ENCODE peak calls at places on chromosomes 5 and 9, in five cellular contexts. One of them, this sample, is unnamed.

GRCh38 chr5:17763301-17763700 is 129.0 kb downstream of the TAF11L14 start:
- DNase-seq in stomach: no peak
- DNase-seq in CD4-positive, CD25-positive, alpha-beta regulatory T cell: no peak
- DNase-seq in HepG2: no peak
- DNase-seq in ovary: no peak
- DNase-seq in this sample: no peak

GRCh38 chr5:5467737-5468136 is 45.3 kb downstream of the ICE1 start:
- DNase-seq in stomach: no peak
- DNase-seq in CD4-positive, CD25-positive, alpha-beta regulatory T cell: no peak
- DNase-seq in HepG2: no peak
- DNase-seq in ovary: no peak
- DNase-seq in this sample: no peak

GRCh38 chr5:1278656-1279442 is 16.0 kb downstream of the TERT start:
- DNase-seq in stomach: no peak
- DNase-seq in CD4-positive, CD25-positive, alpha-beta regulatory T cell: no peak
- DNase-seq in HepG2: no peak
- DNase-seq in ovary: no peak
- DNase-seq in this sample: no peak

GRCh38 chr9:122228906-122229837 is at the start of gene LHX6:
- DNase-seq in stomach: no peak
- DNase-seq in CD4-positive, CD25-positive, alpha-beta regulatory T cell: no peak
- DNase-seq in HepG2: no peak
- DNase-seq in ovary: no peak
- DNase-seq in this sample: no peak

GRCh38 chr5:96649251-96649937 is 12.8 kb upstream of the CAST start:
- DNase-seq in stomach: no peak
- DNase-seq in CD4-positive, CD25-positive, alpha-beta regulatory T cell: no peak
- DNase-seq in HepG2: peak; percentile 19
- DNase-seq in ovary: no peak
- DNase-seq in this sample: no peak

GRCh38 chr5:23473915-23474679 is 33.3 kb upstream of the PRDM9 start:
- DNase-seq in stomach: no peak
- DNase-seq in CD4-positive, CD25-positive, alpha-beta regulatory T cell: no peak
- DNase-seq in HepG2: no peak
- DNase-seq in ovary: no peak
- DNase-seq in this sample: no peak

GRCh38 chr9:109453210-109453842 is 44.8 kb downstream of the PTPN3 start:
- DNase-seq in stomach: peak; percentile 56
- DNase-seq in CD4-positive, CD25-positive, alpha-beta regulatory T cell: no peak
- DNase-seq in HepG2: no peak
- DNase-seq in ovary: no peak
- DNase-seq in this sample: no peak

GRCh38 chr9:32161720-32162119 is 222.7 kb upstream of the ACO1 start:
- DNase-seq in stomach: no peak
- DNase-seq in CD4-positive, CD25-positive, alpha-beta regulatory T cell: no peak
- DNase-seq in HepG2: no peak
- DNase-seq in ovary: no peak
- DNase-seq in this sample: no peak

GRCh38 chr9:106869458-106869857 is 6.5 kb downstream of the ZNF462 start:
- DNase-seq in stomach: no peak
- DNase-seq in CD4-positive, CD25-positive, alpha-beta regulatory T cell: no peak
- DNase-seq in HepG2: no peak
- DNase-seq in ovary: peak; percentile 38
- DNase-seq in this sample: no peak

GRCh38 chr5:173451031-173451430 is 122.8 kb upstream of the STC2 start:
- DNase-seq in stomach: no peak
- DNase-seq in CD4-positive, CD25-positive, alpha-beta regulatory T cell: peak; percentile 12
- DNase-seq in HepG2: peak; percentile 49
- DNase-seq in ovary: no peak
- DNase-seq in this sample: peak; percentile 33

GRCh38 chr5:370311-370958 is 48.9 kb downstream of the AHRR start:
- DNase-seq in stomach: peak; percentile 21
- DNase-seq in CD4-positive, CD25-positive, alpha-beta regulatory T cell: no peak
- DNase-seq in HepG2: no peak
- DNase-seq in ovary: no peak
- DNase-seq in this sample: no peak

GRCh38 chr5:38916802-38917201 is 71.0 kb downstream of the OSMR start:
- DNase-seq in stomach: no peak
- DNase-seq in CD4-positive, CD25-positive, alpha-beta regulatory T cell: no peak
- DNase-seq in HepG2: no peak
- DNase-seq in ovary: no peak
- DNase-seq in this sample: no peak

GRCh38 chr9:31894008-31894407 is 490.4 kb upstream of the ACO1 start:
- DNase-seq in stomach: no peak
- DNase-seq in CD4-positive, CD25-positive, alpha-beta regulatory T cell: no peak
- DNase-seq in HepG2: no peak
- DNase-seq in ovary: no peak
- DNase-seq in this sample: no peak

GRCh38 chr5:71640408-71640807 is 53.3 kb downstream of the MCCC2 start:
- DNase-seq in stomach: no peak
- DNase-seq in CD4-positive, CD25-positive, alpha-beta regulatory T cell: no peak
- DNase-seq in HepG2: no peak
- DNase-seq in ovary: no peak
- DNase-seq in this sample: no peak

GRCh38 chr5:73274870-73275756 is 102.1 kb downstream of the TMEM174 start:
- DNase-seq in stomach: no peak
- DNase-seq in CD4-positive, CD25-positive, alpha-beta regulatory T cell: no peak
- DNase-seq in HepG2: no peak
- DNase-seq in ovary: no peak
- DNase-seq in this sample: no peak

GRCh38 chr9:87322840-87323635 is 174.6 kb upstream of the DAPK1 start:
- DNase-seq in stomach: no peak
- DNase-seq in CD4-positive, CD25-positive, alpha-beta regulatory T cell: no peak
- DNase-seq in HepG2: no peak
- DNase-seq in ovary: no peak
- DNase-seq in this sample: no peak

GRCh38 chr9:105331160-105331559 is 86.7 kb downstream of the SLC44A1 start:
- DNase-seq in stomach: no peak
- DNase-seq in CD4-positive, CD25-positive, alpha-beta regulatory T cell: no peak
- DNase-seq in HepG2: no peak
- DNase-seq in ovary: no peak
- DNase-seq in this sample: no peak

GRCh38 chr9:82972446-82972845 is 90.5 kb downstream of the RASEF start:
- DNase-seq in stomach: no peak
- DNase-seq in CD4-positive, CD25-positive, alpha-beta regulatory T cell: no peak
- DNase-seq in HepG2: no peak
- DNase-seq in ovary: no peak
- DNase-seq in this sample: no peak

GRCh38 chr9:88044200-88044599 is 69.9 kb upstream of the CDK20 start:
- DNase-seq in stomach: no peak
- DNase-seq in CD4-positive, CD25-positive, alpha-beta regulatory T cell: no peak
- DNase-seq in HepG2: no peak
- DNase-seq in ovary: no peak
- DNase-seq in this sample: no peak

GRCh38 chr5:137710086-137710485 is 25.8 kb downstream of the KLHL3 start:
- DNase-seq in stomach: no peak
- DNase-seq in CD4-positive, CD25-positive, alpha-beta regulatory T cell: no peak
- DNase-seq in HepG2: no peak
- DNase-seq in ovary: no peak
- DNase-seq in this sample: no peak

GRCh38 chr5:93342563-93343061 is 238.4 kb downstream of the NR2F1-AS1 start:
- DNase-seq in stomach: no peak
- DNase-seq in CD4-positive, CD25-positive, alpha-beta regulatory T cell: no peak
- DNase-seq in HepG2: no peak
- DNase-seq in ovary: no peak
- DNase-seq in this sample: no peak

GRCh38 chr5:112257961-112258360 is 161.1 kb downstream of the EPB41L4A start:
- DNase-seq in stomach: no peak
- DNase-seq in CD4-positive, CD25-positive, alpha-beta regulatory T cell: no peak
- DNase-seq in HepG2: no peak
- DNase-seq in ovary: no peak
- DNase-seq in this sample: no peak

GRCh38 chr5:84382363-84383295 is 2.1 kb downstream of the EDIL3 start:
- DNase-seq in stomach: no peak
- DNase-seq in CD4-positive, CD25-positive, alpha-beta regulatory T cell: no peak
- DNase-seq in HepG2: no peak
- DNase-seq in ovary: no peak
- DNase-seq in this sample: no peak

GRCh38 chr9:30201024-30201423 is 2183.4 kb upstream of the ACO1 start:
- DNase-seq in stomach: no peak
- DNase-seq in CD4-positive, CD25-positive, alpha-beta regulatory T cell: no peak
- DNase-seq in HepG2: no peak
- DNase-seq in ovary: no peak
- DNase-seq in this sample: no peak

GRCh38 chr5:72476265-72476664 is 30.9 kb downstream of the ZNF366 start:
- DNase-seq in stomach: no peak
- DNase-seq in CD4-positive, CD25-positive, alpha-beta regulatory T cell: no peak
- DNase-seq in HepG2: no peak
- DNase-seq in ovary: no peak
- DNase-seq in this sample: no peak

GRCh38 chr5:125659316-125660071 is 763.7 kb upstream of the GRAMD2B start:
- DNase-seq in stomach: no peak
- DNase-seq in CD4-positive, CD25-positive, alpha-beta regulatory T cell: no peak
- DNase-seq in HepG2: no peak
- DNase-seq in ovary: no peak
- DNase-seq in this sample: no peak

GRCh38 chr9:13444272-13444608 is 164.7 kb upstream of the MPDZ start:
- DNase-seq in stomach: no peak
- DNase-seq in CD4-positive, CD25-positive, alpha-beta regulatory T cell: no peak
- DNase-seq in HepG2: no peak
- DNase-seq in ovary: no peak
- DNase-seq in this sample: no peak

GRCh38 chr9:13444696-13445095 is 165.2 kb upstream of the MPDZ start:
- DNase-seq in stomach: no peak
- DNase-seq in CD4-positive, CD25-positive, alpha-beta regulatory T cell: no peak
- DNase-seq in HepG2: no peak
- DNase-seq in ovary: no peak
- DNase-seq in this sample: no peak

GRCh38 chr9:13443380-13444271 is 164.1 kb upstream of the MPDZ start:
- DNase-seq in stomach: no peak
- DNase-seq in CD4-positive, CD25-positive, alpha-beta regulatory T cell: no peak
- DNase-seq in HepG2: no peak
- DNase-seq in ovary: no peak
- DNase-seq in this sample: no peak

GRCh38 chr9:13446261-13446660 is 166.8 kb upstream of the MPDZ start:
- DNase-seq in stomach: no peak
- DNase-seq in CD4-positive, CD25-positive, alpha-beta regulatory T cell: no peak
- DNase-seq in HepG2: no peak
- DNase-seq in ovary: no peak
- DNase-seq in this sample: no peak

DNA sequence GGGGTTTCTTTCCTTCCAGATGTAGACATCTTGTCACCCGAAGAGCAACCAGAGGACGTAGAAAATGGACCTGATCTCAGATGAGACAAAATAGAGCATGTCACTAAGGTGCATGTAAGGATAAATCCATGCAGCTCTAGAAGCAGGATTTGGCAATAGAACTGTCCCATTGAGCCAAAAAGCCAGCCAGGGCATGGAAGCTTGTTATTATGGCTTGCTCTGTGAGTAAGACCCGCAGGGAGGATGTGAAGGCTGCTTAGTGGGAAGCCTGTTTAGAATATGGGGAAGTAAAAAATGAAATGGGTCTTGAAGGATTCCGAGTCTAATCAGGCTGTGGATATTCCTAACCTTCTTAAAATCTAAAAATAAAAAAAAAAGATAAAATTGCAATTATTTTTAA is 165.6 kb upstream of the MPDZ start:
- DNase-seq in stomach: no peak
- DNase-seq in CD4-positive, CD25-positive, alpha-beta regulatory T cell: no peak
- DNase-seq in HepG2: no peak
- DNase-seq in ovary: no peak
- DNase-seq in this sample: no peak
- H3K4me3 ChIP-seq in stomach: no peak overlapping the region
- H3K4me3 ChIP-seq in CD4-positive, CD25-positive, alpha-beta regulatory T cell: no peak overlapping the region
- H3K4me3 ChIP-seq in HepG2: no peak overlapping the region
- H3K4me3 ChIP-seq in ovary: no peak overlapping the region
- H3K4me3 ChIP-seq in this sample: no peak overlapping the region

DNA sequence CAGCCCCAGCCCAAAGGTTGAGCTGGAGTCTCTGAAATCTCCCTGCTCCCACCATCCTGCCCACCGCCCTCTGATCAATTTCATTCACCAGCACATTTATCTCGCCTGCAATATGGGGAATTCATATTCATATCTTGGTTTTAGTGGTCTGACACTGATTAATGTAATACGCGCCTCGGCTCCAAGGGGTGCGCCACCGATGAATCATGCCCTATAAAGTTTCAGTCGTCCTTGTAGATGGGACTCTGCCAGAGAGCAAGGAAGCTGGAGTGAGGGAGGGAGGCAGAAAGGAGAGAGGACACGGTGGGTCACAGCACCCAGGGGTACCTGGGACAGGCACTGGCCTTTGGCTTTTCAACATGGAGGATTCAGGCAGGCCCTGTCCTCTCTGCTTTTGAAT is 8.9 kb downstream of the IRX1 start:
- DNase-seq in stomach: no peak
- DNase-seq in CD4-positive, CD25-positive, alpha-beta regulatory T cell: no peak
- DNase-seq in HepG2: no peak
- DNase-seq in ovary: no peak
- DNase-seq in this sample: no peak
- H3K9me3 ChIP-seq in stomach: no peaks in the 10 kb centered on the region
- H3K9me3 ChIP-seq in CD4-positive, CD25-positive, alpha-beta regulatory T cell: no peaks in the 10 kb centered on the region
- H3K9me3 ChIP-seq in HepG2: no peaks in the 10 kb centered on the region
- H3K9me3 ChIP-seq in ovary: no peaks in the 10 kb centered on the region
- H3K9me3 ChIP-seq in this sample: no peaks in the 10 kb centered on the region

GRCh38 chr5:75584641-75585040 is 26.6 kb upstream of the ANKDD1B start:
- DNase-seq in stomach: no peak
- DNase-seq in CD4-positive, CD25-positive, alpha-beta regulatory T cell: no peak
- DNase-seq in HepG2: no peak
- DNase-seq in ovary: no peak
- DNase-seq in this sample: no peak
- H3K36me3 ChIP-seq in stomach: peaks cover 65% of the 10 kb centered on the region
- H3K36me3 ChIP-seq in CD4-positive, CD25-positive, alpha-beta regulatory T cell: peaks cover 24% of the 10 kb centered on the region
- H3K36me3 ChIP-seq in HepG2: peaks cover 1% of the 10 kb centered on the region
- H3K36me3 ChIP-seq in ovary: no peaks in the 10 kb centered on the region
- H3K36me3 ChIP-seq in this sample: no peaks in the 10 kb centered on the region

DNA sequence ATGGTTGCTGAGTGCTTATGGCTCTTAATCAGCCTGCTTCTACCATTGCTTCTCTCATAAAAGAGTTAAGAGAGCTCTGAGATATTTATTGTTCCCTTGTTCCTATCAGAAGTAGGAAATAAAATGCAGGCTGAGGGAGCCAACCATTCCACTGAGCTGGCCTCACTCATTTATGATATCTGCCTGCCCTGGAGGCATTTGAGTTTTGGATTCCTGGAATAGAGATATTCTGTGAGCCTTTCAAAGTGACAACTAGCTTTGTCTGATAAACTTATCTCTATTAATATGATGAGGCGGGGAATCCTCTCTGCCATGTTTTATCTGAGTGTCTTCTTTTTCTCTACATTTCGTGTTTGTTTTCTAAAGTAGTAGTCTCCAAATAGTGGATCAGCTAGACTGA is 162.5 kb downstream of the DMAC1 start:
- DNase-seq in stomach: no peak
- DNase-seq in CD4-positive, CD25-positive, alpha-beta regulatory T cell: no peak
- DNase-seq in HepG2: no peak
- DNase-seq in ovary: no peak
- DNase-seq in this sample: no peak
- H3K4me3 ChIP-seq in stomach: no peak overlapping the region
- H3K4me3 ChIP-seq in CD4-positive, CD25-positive, alpha-beta regulatory T cell: no peak overlapping the region
- H3K4me3 ChIP-seq in HepG2: no peak overlapping the region
- H3K4me3 ChIP-seq in ovary: no peak overlapping the region
- H3K4me3 ChIP-seq in this sample: no peak overlapping the region